ENCODE peak calls at places on chromosomes 12 and 14, in five cellular contexts. X is A549, E is SK-N-SH, D is endothelial cell of umbilical vein, Q is GM12878. V is an unnamed sample.
A peak's percentile ranks its signal among the peaks of the same experiment; 100 is the strongest.

GRCh38 chr12:123941000-123941399 is 31.6 kb downstream of the CCDC92 start:
- DNase-seq in E (no peak), X (no peak), Q (no peak), D (no peak), V (no peak)

GRCh38 chr12:83796527-83796926 is 1109.8 kb downstream of the TMTC2 start:
- DNase-seq in D (no peak), Q (no peak), E (no peak), X (no peak), V (no peak)

GRCh38 chr14:26855051-26855753 is 257.4 kb upstream of the NOVA1 start:
- DNase-seq in D (no peak), Q (no peak), E (no peak), X (no peak), V (no peak)

GRCh38 chr14:103889313-103890051 is 38.8 kb upstream of the TDRD9 start:
- DNase-seq in X (no peak), Q (no peak), D (no peak), E (peak; percentile 35), V (no peak)

GRCh38 chr12:56001446-56002100 is 4.5 kb downstream of the SUOX start:
- DNase-seq in D (no peak), Q (no peak), E (no peak), X (no peak), V (no peak)

GRCh38 chr14:105323663-105324062 is 9.1 kb downstream of the PACS2 start:
- DNase-seq in X (no peak), E (no peak), Q (no peak), D (no peak), V (no peak)

GRCh38 chr12:46266869-46267617 is 1.8 kb downstream of the SLC38A1 start:
- DNase-seq in Q (no peak), X (peak; percentile 24), E (peak; percentile 60), D (peak; percentile 78), V (peak; percentile 74)

GRCh38 chr12:32163596-32163995 is 56.9 kb downstream of the BICD1 start:
- DNase-seq in E (no peak), Q (no peak), D (peak; percentile 68), X (no peak), V (no peak)

GRCh38 chr14:88825503-88825902 is 1.1 kb downstream of the TTC8 start:
- DNase-seq in D (no peak), Q (no peak), E (peak; percentile 56), X (no peak), V (no peak)

GRCh38 chr12:124764870-124765570 is 98.6 kb downstream of the SCARB1 start:
- DNase-seq in X (no peak), E (no peak), Q (no peak), D (no peak), V (peak; percentile 64)

GRCh38 chr14:103041464-103041863 is 15.9 kb downstream of the CDC42BPB start:
- DNase-seq in D (no peak), X (no peak), Q (no peak), E (no peak), V (no peak)

GRCh38 chr14:88707088-88707487 is 85.7 kb downstream of the EML5 start:
- DNase-seq in E (no peak), D (no peak), Q (no peak), X (no peak), V (no peak)

GRCh38 chr12:1797991-1798733 is 22.2 kb upstream of the LRTM2 start:
- DNase-seq in X (no peak), E (peak; percentile 8), D (no peak), Q (no peak), V (no peak)

GRCh38 chr12:96198970-96199369 is 4.8 kb downstream of the ELK3 start:
- DNase-seq in E (no peak), X (no peak), D (peak; percentile 68), Q (no peak), V (peak; percentile 46)

GRCh38 chr14:91947196-91948184 is at the start of gene FBLN5:
- DNase-seq in X (peak; percentile 11), Q (no peak), E (peak; percentile 62), D (peak; percentile 52), V (peak; percentile 11)

GRCh38 chr14:79091381-79091963 is 921.3 kb downstream of the NRXN3 start:
- DNase-seq in D (no peak), E (no peak), X (no peak), Q (no peak), V (no peak)

GRCh38 chr12:112843272-112843671 is 51.7 kb downstream of the RPH3A start:
- DNase-seq in Q (no peak), E (peak; percentile 67), D (no peak), X (no peak), V (no peak)

GRCh38 chr14:68135566-68135965 is 316.0 kb downstream of the RAD51B start:
- DNase-seq in Q (no peak), X (no peak), D (no peak), E (no peak), V (no peak)

GRCh38 chr12:108955225-108955835 is 65.5 kb downstream of the SVOP start:
- DNase-seq in E (peak; percentile 8), D (peak; percentile 36), X (no peak), Q (no peak), V (no peak)

GRCh38 chr14:101350710-101351109 is 210.6 kb upstream of the DIO3 start:
- DNase-seq in D (no peak), Q (no peak), E (no peak), X (no peak), V (no peak)

GRCh38 chr12:121230538-121230907 is 20.6 kb downstream of the P2RX4 start:
- DNase-seq in D (no peak), E (no peak), Q (no peak), X (no peak), V (no peak)

GRCh38 chr12:52293926-52294325 is 2.6 kb upstream of the KRT81 start:
- DNase-seq in D (no peak), E (no peak), Q (no peak), X (no peak), V (no peak)

GRCh38 chr14:64800000-64800399 is 79.7 kb downstream of the SPTB start:
- DNase-seq in E (peak; percentile 50), D (peak; percentile 38), X (peak; percentile 53), Q (no peak), V (peak; percentile 45)

GRCh38 chr12:70078161-70078560 is 165.1 kb upstream of the CNOT2 start:
- DNase-seq in D (no peak), Q (no peak), X (no peak), E (no peak), V (no peak)

GRCh38 chr12:88623777-88624548 is 43.7 kb upstream of the KITLG start:
- DNase-seq in X (no peak), Q (no peak), E (no peak), D (no peak), V (no peak)

GRCh38 chr14:104284107-104284592 is 145.8 kb downstream of the KIF26A start:
- DNase-seq in Q (no peak), X (no peak), D (no peak), E (peak; percentile 24), V (no peak)

GRCh38 chr12:114319422-114319821 is 86.5 kb downstream of the TBX5 start:
- DNase-seq in Q (no peak), E (no peak), D (no peak), X (no peak), V (no peak)

GRCh38 chr14:31414190-31414833 is 6.0 kb downstream of the HEATR5A start:
- DNase-seq in X (no peak), E (no peak), D (peak; percentile 58), Q (no peak), V (no peak)

GRCh38 chr14:32933943-32934890 is 4.5 kb upstream of the NPAS3 start:
- DNase-seq in Q (no peak), E (peak; percentile 84), D (no peak), X (no peak), V (no peak)

GRCh38 chr12:116194935-116195431 is 82.5 kb downstream of the MED13L start:
- DNase-seq in X (no peak), D (no peak), E (no peak), Q (peak; percentile 79), V (peak; percentile 38)

GRCh38 chr12:4312251-4312650 is 8.8 kb upstream of the TIGAR start:
- DNase-seq in D (no peak), E (no peak), Q (no peak), X (no peak), V (no peak)

GRCh38 chr14:58712357-58712756 is 74.6 kb downstream of the DACT1 start:
- DNase-seq in Q (no peak), E (peak; percentile 27), D (no peak), X (no peak), V (no peak)

GRCh38 chr14:104688755-104689619 is at the start of gene INF2:
- DNase-seq in D (peak; percentile 35), Q (no peak), X (peak; percentile 84), E (peak; percentile 97), V (peak; percentile 70)

GRCh38 chr12:58435647-58436046 is 484.7 kb downstream of the LRIG3 start:
- DNase-seq in Q (no peak), D (no peak), E (no peak), X (no peak), V (no peak)

GRCh38 chr12:87813476-87814234 is 215.5 kb downstream of the C12orf50 start:
- DNase-seq in E (no peak), Q (no peak), X (peak; percentile 38), D (no peak), V (no peak)

GRCh38 chr12:44654641-44655625 is 221.2 kb downstream of the NELL2 start:
- DNase-seq in Q (no peak), X (no peak), E (peak; percentile 11), D (no peak), V (no peak)
- TF ChIP-seq MAX in Q (no peak), X (no peak), E (no peak), D (no peak), V (no peak)

GRCh38 chr12:66188584-66189475 is at the start of gene IRAK3:
- DNase-seq in Q (no peak), D (peak; percentile 70), X (no peak), E (peak; percentile 69), V (peak; percentile 94)
- H3K4me3 ChIP-seq in Q (peak within 1 kb of the TSS; percentile 77), D (peak within 1 kb of the TSS; percentile 82), X (peak within 1 kb of the TSS; percentile 42), E (peak within 1 kb of the TSS; percentile 34), V (peak within 1 kb of the TSS; percentile 87)

GRCh38 chr12:12206776-12207388 is 60.0 kb downstream of the LRP6 start:
- DNase-seq in D (no peak), Q (no peak), E (no peak), X (no peak), V (no peak)
- TF ChIP-seq MAX in D (no peak), Q (no peak), E (no peak), X (no peak), V (no peak)

DNA sequence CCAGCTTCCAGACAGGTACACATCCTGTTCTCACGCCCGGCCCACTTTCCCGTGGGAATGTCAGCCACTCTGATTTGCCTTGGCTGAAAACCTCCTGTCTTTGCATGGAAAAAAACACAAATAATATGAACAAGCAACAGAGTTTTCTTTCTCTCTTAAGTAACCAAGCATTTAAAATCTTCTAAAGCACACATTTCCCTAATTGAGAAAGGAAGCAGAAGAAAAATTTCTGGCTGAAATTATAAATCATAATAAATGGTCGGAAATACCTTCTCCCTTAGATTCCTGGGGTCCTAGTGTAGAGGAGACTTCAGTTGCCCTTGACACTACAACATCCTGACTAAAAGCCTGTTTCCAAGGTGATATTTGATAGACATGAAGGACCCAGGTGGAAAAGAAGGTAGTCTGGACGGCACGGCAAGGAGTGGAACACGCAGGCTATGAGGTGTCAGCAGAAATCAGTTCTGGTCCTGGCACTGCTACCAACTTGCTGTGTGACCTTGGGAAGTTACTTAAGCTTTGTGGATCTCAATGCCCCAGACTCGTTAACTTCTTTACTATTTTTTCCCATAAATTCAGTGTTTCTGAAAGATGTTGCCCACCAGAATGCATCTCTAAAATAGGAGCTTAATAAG is 37.0 kb upstream of the BCL2L14 start:
- DNase-seq in Q (no peak), E (no peak), D (no peak), X (no peak), V (no peak)
- H3K4me3 ChIP-seq in Q (peak overlapping the region; percentile 69), E (no peak overlapping the region), D (peak overlapping the region; percentile 67), X (no peak overlapping the region), V (no peak overlapping the region)